ENCODE peak calls at places on chromosome 6, in seven cellular contexts. Q is neural crest cell, U is hepatocyte, N is GM12865, K is astrocyte of the spinal cord, A is neural progenitor cell, B is GM20000. P is an unnamed sample.

GRCh38 chr6:148274809-148275208 is 67.8 kb upstream of the SASH1 start:
- DNase-seq in Q (no peak), U (no peak), N (no peak), K (no peak), A (no peak), B (no peak), P (no peak)

GRCh38 chr6:54579011-54579410 is 267.6 kb upstream of the FAM83B start:
- DNase-seq in Q (peak), U (no peak), N (no peak), K (no peak), A (peak), B (no peak), P (no peak)

GRCh38 chr6:98514073-98514720 is 320.2 kb upstream of the POU3F2 start:
- DNase-seq in Q (no peak), U (no peak), N (peak), K (no peak), A (no peak), B (no peak), P (no peak)

GRCh38 chr6:83872386-83873118 is 13.1 kb downstream of the CYB5R4 start:
- DNase-seq in Q (no peak), U (no peak), N (no peak), K (peak), A (no peak), B (no peak), P (no peak)

GRCh38 chr6:132683543-132683942 is 24.6 kb upstream of the TAAR1 start:
- DNase-seq in Q (no peak), U (no peak), N (no peak), K (peak), A (no peak), B (no peak), P (no peak)

GRCh38 chr6:14108571-14109410 is 8.8 kb upstream of the CD83 start:
- DNase-seq in Q (no peak), U (no peak), N (peak), K (no peak), A (no peak), B (peak), P (peak)

GRCh38 chr6:40138273-40138720 is 204.0 kb upstream of the MOCS1 start:
- DNase-seq in Q (no peak), U (peak), N (no peak), K (no peak), A (no peak), B (peak), P (peak)

GRCh38 chr6:37698264-37699137 is 818 bp upstream of the MDGA1 start:
- DNase-seq in Q (peak), U (peak), N (peak), K (peak), A (peak), B (peak), P (peak)

GRCh38 chr6:113137411-113137810 is 719.7 kb upstream of the MARCKS start:
- DNase-seq in Q (no peak), U (peak), N (no peak), K (peak), A (peak), B (no peak), P (no peak)

GRCh38 chr6:84065718-84066290 is 32.2 kb downstream of the MRAP2 start:
- DNase-seq in Q (no peak), U (no peak), N (peak), K (peak), A (no peak), B (no peak), P (no peak)

GRCh38 chr6:156658596-156659316 is 118.4 kb upstream of the ARID1B start:
- DNase-seq in Q (no peak), U (no peak), N (no peak), K (no peak), A (peak), B (no peak), P (no peak)

GRCh38 chr6:14719273-14719672 is 526.6 kb upstream of the JARID2 start:
- DNase-seq in Q (no peak), U (no peak), N (no peak), K (no peak), A (no peak), B (no peak), P (no peak)

GRCh38 chr6:23414204-23414501 is 711.9 kb upstream of the NRSN1 start:
- DNase-seq in Q (no peak), U (peak), N (peak), K (peak), A (no peak), B (peak), P (peak)

GRCh38 chr6:52522151-52522626 is 54.7 kb downstream of the TRAM2 start:
- DNase-seq in Q (no peak), U (no peak), N (no peak), K (peak), A (no peak), B (no peak), P (no peak)

GRCh38 chr6:138289739-138290138 is 71.4 kb upstream of the PBOV1 start:
- DNase-seq in Q (no peak), U (peak), N (peak), K (no peak), A (peak), B (peak), P (no peak)

GRCh38 chr6:70734381-70734780 is 66.7 kb downstream of the SMAP1 start:
- DNase-seq in Q (no peak), U (no peak), N (no peak), K (no peak), A (no peak), B (no peak), P (no peak)

GRCh38 chr6:15439410-15440022 is 193.6 kb downstream of the JARID2 start:
- DNase-seq in Q (no peak), U (no peak), N (no peak), K (no peak), A (peak), B (no peak), P (no peak)

GRCh38 chr6:32114853-32115252 is 5.7 kb upstream of the TNXB start:
- DNase-seq in Q (no peak), U (peak), N (no peak), K (no peak), A (no peak), B (no peak), P (no peak)

GRCh38 chr6:32115623-32116022 is 6.5 kb upstream of the TNXB start:
- DNase-seq in Q (no peak), U (no peak), N (no peak), K (no peak), A (no peak), B (no peak), P (no peak)

GRCh38 chr6:32112436-32112980 is 3.4 kb upstream of the TNXB start:
- DNase-seq in Q (no peak), U (no peak), N (no peak), K (no peak), A (no peak), B (no peak), P (no peak)

GRCh38 chr6:32111424-32112066 is 2.4 kb upstream of the TNXB start:
- DNase-seq in Q (no peak), U (no peak), N (no peak), K (no peak), A (no peak), B (no peak), P (no peak)

DNA sequence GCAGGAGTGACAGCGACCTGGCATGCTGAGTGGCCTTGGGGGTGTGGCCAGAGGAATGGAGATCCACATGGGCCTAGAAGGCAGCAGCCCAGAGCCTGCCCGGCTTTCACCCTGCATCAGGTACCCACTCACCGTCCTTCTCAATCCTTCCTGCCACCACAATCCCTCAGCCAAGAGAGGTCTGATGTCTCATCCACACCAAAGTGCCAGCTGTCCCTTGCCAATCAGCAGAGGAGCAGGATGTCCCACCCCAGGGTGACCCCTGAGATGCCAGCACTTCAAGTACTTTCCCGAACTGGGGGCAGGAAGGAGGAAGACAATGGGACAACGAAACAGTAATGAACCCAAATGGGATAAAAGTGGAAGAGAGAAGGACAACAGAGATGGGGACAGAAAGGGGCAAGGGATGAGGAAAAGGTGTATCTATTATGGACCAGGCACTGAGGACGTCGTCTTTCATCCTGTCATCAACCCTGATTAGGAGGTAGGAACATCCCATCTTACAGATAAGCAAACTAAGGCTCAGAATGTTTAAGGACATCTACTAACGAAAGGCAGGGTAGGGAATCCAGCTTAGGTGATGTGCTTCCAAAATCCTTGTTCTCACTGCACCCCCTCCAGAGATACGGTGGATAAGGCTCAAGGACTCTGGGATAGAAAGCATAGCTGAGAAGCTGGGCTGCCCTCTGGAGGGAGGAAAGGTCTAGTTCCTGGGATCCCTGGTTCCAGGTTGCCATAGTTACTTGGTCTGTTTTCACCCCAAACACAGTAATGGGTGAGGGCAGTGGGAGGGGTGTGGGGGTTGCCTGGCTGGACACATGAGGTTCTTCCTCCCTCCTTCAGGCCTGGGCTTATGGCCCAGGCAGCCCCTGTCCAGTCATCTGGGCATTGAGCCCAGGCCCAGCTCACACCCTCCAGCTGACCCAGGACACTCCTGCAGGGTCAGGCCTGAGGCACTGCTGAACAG is 4.5 kb upstream of the TNXB start:
- DNase-seq in Q (no peak), U (peak), N (no peak), K (peak), A (peak), B (no peak), P (no peak)
- TF ChIP-seq CTCF in Q (no peak), U (peak), N (no peak), K (peak), A (peak), B (no peak), P (no peak)

GRCh38 chr6:111361648-111362047 is 121.4 kb downstream of the REV3L start:
- DNase-seq in Q (peak), U (peak), N (no peak), K (peak), A (peak), B (no peak), P (no peak)
- TF ChIP-seq CTCF in Q (peak), U (peak), N (peak), K (peak), A (peak), B (no peak), P (no peak)

GRCh38 chr6:11325431-11325830 is 93.0 kb upstream of the NEDD9 start:
- DNase-seq in Q (no peak), U (no peak), N (no peak), K (no peak), A (no peak), B (no peak), P (no peak)

GRCh38 chr6:11322252-11322885 is 89.9 kb upstream of the NEDD9 start:
- DNase-seq in Q (no peak), U (no peak), N (peak), K (no peak), A (no peak), B (no peak), P (no peak)

GRCh38 chr6:11324453-11325023 is 92.1 kb upstream of the NEDD9 start:
- DNase-seq in Q (no peak), U (no peak), N (peak), K (no peak), A (no peak), B (peak), P (peak)

GRCh38 chr6:11320914-11321549 is 88.6 kb upstream of the NEDD9 start:
- DNase-seq in Q (no peak), U (no peak), N (no peak), K (no peak), A (no peak), B (no peak), P (no peak)

GRCh38 chr6:11323666-11324452 is 91.4 kb upstream of the NEDD9 start:
- DNase-seq in Q (no peak), U (peak), N (peak), K (no peak), A (no peak), B (no peak), P (peak)
- TF ChIP-seq CTCF in Q (no peak), U (no peak), N (no peak), K (no peak), A (no peak), B (no peak), P (no peak)

DNA sequence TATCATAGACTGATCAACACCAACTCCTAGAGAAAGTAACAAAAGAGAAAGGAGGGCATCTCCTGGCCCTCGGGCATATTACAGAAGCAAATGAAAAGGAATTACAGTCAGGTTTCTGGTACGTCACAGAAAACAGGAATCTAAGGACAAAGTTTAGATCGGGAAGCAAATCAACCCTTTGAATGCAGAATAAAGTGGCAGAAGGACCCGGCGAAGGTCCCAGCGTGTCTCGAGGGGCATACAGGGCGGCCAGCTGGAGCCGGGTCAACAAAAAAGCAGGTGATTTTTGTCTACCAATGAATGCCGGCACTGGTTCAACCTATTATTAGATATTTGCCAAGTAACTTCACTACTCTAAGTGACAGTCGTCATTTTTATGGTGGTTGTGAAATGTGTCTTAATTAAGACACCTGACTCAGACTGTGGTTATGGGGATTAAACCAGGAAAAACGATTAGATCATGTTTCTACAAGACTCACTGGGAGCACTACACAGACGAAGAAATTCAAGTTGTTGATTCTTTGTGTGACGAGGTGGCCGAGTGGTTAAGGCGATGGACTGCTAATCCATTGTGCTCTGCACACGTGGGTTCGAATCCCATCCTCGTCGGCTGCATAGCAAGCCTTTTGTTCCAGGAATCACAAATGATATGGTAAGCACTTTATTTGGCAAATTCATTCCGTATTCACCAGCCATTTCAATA is 12.4 kb upstream of the ZSCAN9 start:
- DNase-seq in Q (peak), U (peak), N (peak), K (peak), A (peak), B (peak), P (peak)
- TF ChIP-seq CTCF in Q (no peak), U (no peak), N (no peak), K (no peak), A (no peak), B (peak), P (peak)

GRCh38 chr6:111809264-111809663 is 64.0 kb downstream of the FYN start:
- DNase-seq in Q (no peak), U (no peak), N (no peak), K (no peak), A (no peak), B (no peak), P (no peak)

GRCh38 chr6:111817451-111818146 is 55.7 kb downstream of the FYN start:
- DNase-seq in Q (no peak), U (no peak), N (no peak), K (no peak), A (no peak), B (no peak), P (no peak)

GRCh38 chr6:111810321-111811235 is 62.7 kb downstream of the FYN start:
- DNase-seq in Q (no peak), U (no peak), N (no peak), K (peak), A (no peak), B (no peak), P (no peak)

GRCh38 chr6:111812080-111813038 is 60.9 kb downstream of the FYN start:
- DNase-seq in Q (no peak), U (no peak), N (no peak), K (no peak), A (no peak), B (no peak), P (no peak)

GRCh38 chr6:111813247-111814162 is 59.7 kb downstream of the FYN start:
- DNase-seq in Q (no peak), U (no peak), N (no peak), K (peak), A (no peak), B (no peak), P (no peak)
- TF ChIP-seq CTCF in Q (no peak), U (no peak), N (no peak), K (no peak), A (no peak), B (no peak), P (no peak)

GRCh38 chr6:163667372-163668060 is 253.0 kb downstream of the QKI start:
- DNase-seq in Q (no peak), U (no peak), N (peak), K (peak), A (no peak), B (peak), P (peak)

GRCh38 chr6:163671355-163671754 is 256.8 kb downstream of the QKI start:
- DNase-seq in Q (no peak), U (no peak), N (no peak), K (no peak), A (no peak), B (no peak), P (no peak)

GRCh38 chr6:163670283-163670682 is 255.8 kb downstream of the QKI start:
- DNase-seq in Q (no peak), U (no peak), N (no peak), K (no peak), A (peak), B (no peak), P (no peak)

GRCh38 chr6:163665464-163665863 is 250.9 kb downstream of the QKI start:
- DNase-seq in Q (no peak), U (no peak), N (no peak), K (no peak), A (no peak), B (no peak), P (no peak)

DNA sequence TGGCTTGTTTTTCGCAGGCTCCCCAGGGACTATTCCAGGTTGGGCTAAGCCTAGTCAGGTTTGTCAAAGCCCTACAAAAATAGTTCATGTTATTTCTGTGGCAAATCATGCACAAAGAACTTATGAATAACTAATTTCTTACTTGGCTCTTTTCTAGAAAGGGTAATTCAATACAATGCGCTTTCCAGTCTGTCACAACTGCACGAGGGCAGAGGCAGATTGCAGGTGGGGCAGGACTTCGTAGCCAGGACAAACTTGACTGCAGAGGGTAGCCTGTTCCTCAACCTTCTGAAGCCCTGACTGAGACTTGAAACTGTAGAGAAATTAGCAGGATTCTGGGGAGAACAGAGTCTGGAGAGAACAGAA is 253.5 kb downstream of the QKI start:
- DNase-seq in Q (no peak), U (no peak), N (no peak), K (no peak), A (no peak), B (peak), P (no peak)
- TF ChIP-seq CTCF in Q (no peak), U (no peak), N (no peak), K (no peak), A (no peak), B (no peak), P (no peak)

GRCh38 chr6:50836231-50836630 is 17.6 kb downstream of the TFAP2B start:
- DNase-seq in Q (no peak), U (no peak), N (no peak), K (no peak), A (peak), B (no peak), P (no peak)
- TF ChIP-seq CTCF in Q (no peak), U (no peak), N (no peak), K (no peak), A (no peak), B (no peak), P (no peak)

DNA sequence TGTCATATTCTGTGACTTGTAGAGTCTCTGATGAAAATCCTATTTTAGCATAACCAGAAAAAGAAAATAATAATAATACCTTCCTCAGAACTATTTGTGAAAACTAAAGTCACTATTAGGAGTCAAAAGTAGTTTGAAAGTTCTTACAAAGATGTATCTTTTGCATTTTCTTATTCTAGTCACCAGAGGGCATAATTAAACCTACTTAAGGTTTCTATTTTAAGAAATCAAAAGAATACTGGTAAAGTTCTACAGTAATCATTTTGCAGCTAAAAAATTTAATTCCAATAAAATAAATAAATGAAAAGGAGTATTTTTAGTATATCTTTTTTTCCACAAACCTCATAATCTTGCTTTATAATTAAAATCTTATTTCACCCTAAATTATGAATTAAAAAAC is 28.0 kb upstream of the MCM9 start:
- DNase-seq in Q (no peak), U (no peak), N (no peak), K (peak), A (no peak), B (no peak), P (no peak)
- TF ChIP-seq CTCF in Q (peak), U (peak), N (no peak), K (peak), A (peak), B (no peak), P (peak)